ENCODE peak calls at places on chromosomes 13 and 19, in four cellular contexts. N is left lung; K is HFF-Myc; U is CD8-positive, alpha-beta T cell. A is an unnamed sample.

GRCh38 chr13:101127741-101128353 is 288.5 kb downstream of the NALCN start:
- DNase-seq in N (no peak), K (peak; percentile 19), U (no peak), A (peak; percentile 65)

GRCh38 chr13:112172641-112173171 is 105.8 kb downstream of the SOX1 start:
- DNase-seq in N (no peak), K (no peak), U (no peak), A (no peak)

GRCh38 chr19:30111051-30111450 is 169.0 kb downstream of the URI1 start:
- DNase-seq in N (no peak), K (no peak), U (no peak), A (no peak)

GRCh38 chr13:40190656-40191100 is 475.8 kb downstream of the FOXO1 start:
- DNase-seq in N (no peak), K (peak; percentile 44), U (peak; percentile 79), A (peak; percentile 84)

GRCh38 chr19:36605101-36605838 is at the start of gene ZNF382:
- DNase-seq in N (peak; percentile 90), K (no peak), U (peak; percentile 88), A (peak; percentile 76)

GRCh38 chr19:1883784-1884183 is 1.5 kb downstream of the ABHD17A start:
- DNase-seq in N (no peak), K (no peak), U (peak; percentile 40), A (peak; percentile 49)

GRCh38 chr19:10842788-10843187 is 5.4 kb upstream of the C19orf38 start:
- DNase-seq in N (no peak), K (no peak), U (no peak), A (no peak)

GRCh38 chr19:51460164-51460992 is 2.1 kb upstream of the SIGLEC8 start:
- DNase-seq in N (no peak), K (no peak), U (no peak), A (peak; percentile 71)

GRCh38 chr19:41872384-41872774 is 4.7 kb upstream of the CD79A start:
- DNase-seq in N (no peak), K (no peak), U (peak; percentile 8), A (peak; percentile 66)

GRCh38 chr19:32311371-32311770 is 34.0 kb upstream of the ZNF507 start:
- DNase-seq in N (no peak), K (no peak), U (no peak), A (no peak)

GRCh38 chr19:290539-291521 is at the start of gene PLPP2:
- DNase-seq in N (peak; percentile 81), K (no peak), U (no peak), A (no peak)

GRCh38 chr19:39053276-39054090 is 21.1 kb upstream of the FBXO27 start:
- DNase-seq in N (no peak), K (no peak), U (no peak), A (no peak)

GRCh38 chr19:56177564-56178243 is 1.9 kb downstream of the GALP start:
- DNase-seq in N (no peak), K (no peak), U (no peak), A (no peak)

GRCh38 chr13:67353891-67354459 is 123.8 kb upstream of the PCDH9 start:
- DNase-seq in N (no peak), K (no peak), U (no peak), A (peak; percentile 62)

GRCh38 chr13:91988331-91988730 is 589.9 kb downstream of the GPC5 start:
- DNase-seq in N (no peak), K (no peak), U (no peak), A (no peak)

GRCh38 chr13:73618275-73618865 is 515.8 kb downstream of the KLF12 start:
- DNase-seq in N (peak; percentile 52), K (no peak), U (no peak), A (no peak)

GRCh38 chr19:4676955-4677731 is 7.0 kb upstream of the MYDGF start:
- DNase-seq in N (no peak), K (peak; percentile 15), U (no peak), A (peak; percentile 84)

GRCh38 chr19:35846038-35846668 is 6.2 kb downstream of the NPHS1 start:
- DNase-seq in N (peak; percentile 77), K (no peak), U (no peak), A (no peak)

GRCh38 chr19:752652-753517 is 2.0 kb downstream of the MISP start:
- DNase-seq in N (no peak), K (no peak), U (no peak), A (peak; percentile 47)

GRCh38 chr19:10552596-10553053 is 8.9 kb downstream of the ATG4D start:
- DNase-seq in N (no peak), K (peak; percentile 20), U (no peak), A (peak; percentile 87)

GRCh38 chr13:110448230-110448629 is 113.3 kb downstream of the RAB20 start:
- DNase-seq in N (no peak), K (no peak), U (no peak), A (no peak)

GRCh38 chr13:26529441-26529840 is 28.0 kb upstream of the WASF3 start:
- DNase-seq in N (no peak), K (peak; percentile 30), U (no peak), A (peak; percentile 74)

GRCh38 chr13:84243340-84243739 is 361.1 kb upstream of the SLITRK1 start:
- DNase-seq in N (no peak), K (no peak), U (no peak), A (no peak)

GRCh38 chr19:48506138-48506733 is 5.4 kb downstream of the LMTK3 start:
- DNase-seq in N (no peak), K (no peak), U (no peak), A (peak; percentile 87)

GRCh38 chr19:35909684-35910035 is 1.6 kb upstream of the TYROBP start:
- DNase-seq in N (no peak), K (no peak), U (no peak), A (peak; percentile 29)

GRCh38 chr13:26784704-26785639 is 24.4 kb upstream of the GPR12 start:
- DNase-seq in N (peak; percentile 75), K (no peak), U (peak; percentile 37), A (peak; percentile 92)

GRCh38 chr13:99577934-99578917 is 77.0 kb downstream of the TM9SF2 start:
- DNase-seq in N (no peak), K (no peak), U (no peak), A (no peak)

GRCh38 chr13:83184819-83185218 is 697.5 kb downstream of the SLITRK1 start:
- DNase-seq in N (no peak), K (no peak), U (no peak), A (no peak)

GRCh38 chr19:56601375-56601774 is 6.3 kb downstream of the ZNF71 start:
- DNase-seq in N (no peak), K (no peak), U (no peak), A (no peak)

GRCh38 chr19:30226464-30227070 is 145.6 kb upstream of the ZNF536 start:
- DNase-seq in N (no peak), K (no peak), U (no peak), A (no peak)

GRCh38 chr13:83182845-83183244 is 699.4 kb downstream of the SLITRK1 start:
- DNase-seq in N (peak; percentile 14), K (no peak), U (no peak), A (no peak)

GRCh38 chr19:7104783-7105447 is 35.4 kb downstream of the ZNF557 start:
- DNase-seq in N (no peak), K (no peak), U (no peak), A (no peak)

GRCh38 chr13:82833928-82834327 is 1048.3 kb downstream of the SLITRK1 start:
- DNase-seq in N (no peak), K (no peak), U (no peak), A (no peak)